ENCODE peak calls at places on chromosomes 5 and 9, in five cellular contexts. Q, M, Z, N and L are unnamed samples.

GRCh38 chr9:21326526-21327139 is 8.6 kb downstream of the KLHL9 start:
- DNase-seq in Z (peak), M (no peak), N (no peak), Q (no peak), L (no peak)

GRCh38 chr5:171152382-171152781 is 156.7 kb upstream of the TLX3 start:
- DNase-seq in Q (no peak), N (no peak), Z (no peak), M (no peak), L (no peak)

GRCh38 chr5:142929602-142930001 is 159.4 kb downstream of the ARHGAP26 start:
- DNase-seq in Q (no peak), M (peak), N (no peak), Z (no peak), L (no peak)

GRCh38 chr9:38018964-38019602 is 49.9 kb downstream of the SHB start:
- DNase-seq in Z (no peak), Q (no peak), N (peak), M (no peak), L (no peak)

GRCh38 chr5:54766748-54767147 is 218.6 kb downstream of the ESM1 start:
- DNase-seq in M (no peak), Q (no peak), Z (no peak), N (no peak), L (no peak)

GRCh38 chr9:110936719-110937452 is 101.4 kb downstream of the LPAR1 start:
- DNase-seq in Q (no peak), Z (no peak), M (no peak), N (no peak), L (no peak)

GRCh38 chr9:109278848-109279247 is 42.0 kb downstream of the EPB41L4B start:
- DNase-seq in M (no peak), Z (no peak), N (no peak), Q (no peak), L (no peak)

GRCh38 chr5:106959447-106959846 is 711.3 kb downstream of the EFNA5 start:
- DNase-seq in M (no peak), Q (no peak), N (no peak), Z (no peak), L (no peak)

GRCh38 chr9:129145841-129146292 is 32.2 kb downstream of the IER5L start:
- DNase-seq in N (peak), Z (peak), M (no peak), Q (peak), L (no peak)

GRCh38 chr9:4269872-4270271 is 30.0 kb downstream of the GLIS3 start:
- DNase-seq in Z (no peak), M (no peak), Q (no peak), N (no peak), L (no peak)
- TF ChIP-seq CTCF in Z (no peak), M (no peak), Q (no peak), N (no peak), L (no peak)

DNA sequence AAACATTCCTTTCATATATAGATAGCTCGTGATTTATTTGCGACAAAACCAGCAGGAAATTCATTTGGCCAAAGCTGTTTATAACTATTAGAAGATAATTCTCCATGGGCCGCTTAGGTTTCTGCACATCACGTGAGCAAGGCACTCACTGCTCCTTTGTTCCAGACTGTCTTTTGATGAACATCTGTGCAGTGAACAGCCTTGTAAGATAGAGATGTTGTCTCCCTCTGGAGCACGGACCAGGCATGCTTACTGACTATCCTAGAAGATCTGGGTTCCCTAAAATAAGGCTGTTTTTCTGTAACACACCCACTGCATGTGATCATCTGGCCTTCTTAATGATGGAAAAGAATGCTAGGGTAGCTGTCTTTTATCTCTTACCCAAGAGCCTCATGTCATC is 30.9 kb downstream of the YIPF5 start:
- DNase-seq in Q (no peak), M (no peak), Z (no peak), N (no peak), L (no peak)
- TF ChIP-seq CTCF in Q (no peak), M (no peak), Z (no peak), N (no peak), L (no peak)

GRCh38 chr9:119289740-119290139 is 79.5 kb downstream of the BRINP1 start:
- DNase-seq in M (peak), Z (peak), N (no peak), Q (peak), L (peak)
- TF ChIP-seq CTCF in M (peak), Z (peak), N (peak), Q (peak), L (peak)

GRCh38 chr9:122380293-122380692 is 9.5 kb downstream of the PTGS1 start:
- DNase-seq in Z (no peak), N (no peak), M (no peak), Q (no peak), L (no peak)

GRCh38 chr9:122381206-122381950 is 10.6 kb downstream of the PTGS1 start:
- DNase-seq in M (no peak), Z (no peak), Q (no peak), N (peak), L (no peak)

GRCh38 chr9:122378236-122378635 is 7.4 kb downstream of the PTGS1 start:
- DNase-seq in Z (no peak), M (no peak), Q (no peak), N (peak), L (no peak)

GRCh38 chr9:122377241-122378164 is 6.7 kb downstream of the PTGS1 start:
- DNase-seq in M (no peak), Q (no peak), N (peak), Z (no peak), L (no peak)

DNA sequence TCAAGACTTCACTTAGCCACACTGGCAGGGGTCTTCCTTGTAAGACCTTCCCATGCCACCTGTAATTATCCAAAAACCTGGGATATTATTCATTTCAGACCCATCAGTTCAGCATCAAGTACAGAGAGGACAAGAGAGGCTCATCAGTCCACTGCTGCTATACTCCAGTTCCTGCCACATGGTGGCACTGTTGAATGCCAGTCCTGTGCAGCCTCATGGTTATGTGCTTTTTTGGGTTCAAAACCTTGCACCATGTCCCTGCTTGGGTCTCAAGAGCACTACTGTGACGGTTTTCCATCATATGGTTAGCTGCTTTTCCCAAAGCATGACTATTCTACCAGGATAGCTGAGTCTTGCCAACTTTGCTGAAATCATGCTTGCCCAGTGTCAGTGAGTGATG is 8.5 kb downstream of the PTGS1 start:
- DNase-seq in M (no peak), N (no peak), Q (no peak), Z (no peak), L (no peak)
- TF ChIP-seq CTCF in M (no peak), N (peak), Q (peak), Z (peak), L (peak)

GRCh38 chr5:95959051-95959963 is 2.3 kb downstream of the ELL2 start:
- DNase-seq in Z (peak), N (no peak), Q (peak), M (no peak), L (no peak)
- TF ChIP-seq CTCF in Z (no peak), N (no peak), Q (no peak), M (no peak), L (peak)

DNA sequence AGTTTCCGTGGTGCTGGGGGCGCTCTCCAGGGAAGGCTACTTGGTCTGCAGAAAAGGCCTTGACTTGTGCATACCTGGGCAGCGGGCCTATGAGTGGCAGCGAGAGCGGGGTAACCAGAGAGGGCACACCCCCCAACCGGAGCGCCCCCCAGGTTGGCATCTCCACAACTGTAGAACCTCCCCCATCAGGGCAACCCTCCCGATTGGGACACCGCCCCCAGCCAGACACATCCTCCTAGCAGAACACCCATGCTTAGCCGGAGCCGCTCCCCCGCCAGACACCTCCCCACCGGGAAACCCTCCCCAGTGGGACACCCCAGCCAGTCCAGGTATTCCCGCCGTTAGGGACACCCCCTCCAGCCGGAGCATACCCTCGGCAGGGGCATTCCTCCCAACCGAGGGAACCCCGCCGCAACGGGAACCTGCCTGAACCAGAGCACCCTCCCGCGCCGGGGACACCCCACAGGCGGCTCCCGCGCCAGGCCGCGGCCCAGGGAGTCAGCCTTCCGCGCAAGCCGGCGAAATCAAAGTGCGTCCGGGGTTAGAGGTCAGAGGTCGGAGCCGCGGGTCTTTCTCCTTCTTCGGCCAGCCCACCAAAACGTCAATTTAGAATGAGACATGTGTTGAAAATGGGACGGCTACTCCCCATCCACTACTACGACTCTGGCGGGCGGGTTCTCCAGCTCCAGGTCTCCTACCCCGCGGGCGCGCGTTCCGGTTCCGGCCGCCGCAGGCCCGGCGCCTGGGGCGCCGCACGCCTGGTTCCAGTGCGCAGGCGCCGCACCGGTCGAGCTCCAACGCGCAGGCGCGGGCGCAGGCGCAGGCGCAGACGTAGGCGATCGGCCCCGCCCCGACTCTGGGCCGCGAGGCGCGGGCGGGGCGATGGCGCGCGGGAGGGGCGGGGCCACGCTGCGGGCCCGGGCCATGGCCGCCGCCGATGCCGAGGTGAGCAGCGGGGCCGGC is at the start of gene EHMT1:
- DNase-seq in N (peak), Q (peak), M (peak), Z (peak), L (peak)
- TF ChIP-seq CTCF in N (no peak), Q (no peak), M (no peak), Z (no peak), L (no peak)

GRCh38 chr5:61933787-61934626 is 372.0 kb upstream of the KIF2A start:
- DNase-seq in M (no peak), N (no peak), Z (peak), Q (peak), L (peak)
- TF ChIP-seq CTCF in M (peak), N (peak), Z (peak), Q (peak), L (peak)

GRCh38 chr5:65760504-65761275 is 38.7 kb downstream of the NLN start:
- DNase-seq in M (no peak), Z (no peak), Q (peak), N (no peak), L (no peak)
- TF ChIP-seq CTCF in M (no peak), Z (no peak), Q (no peak), N (no peak), L (no peak)

GRCh38 chr5:2750026-2750757 is 1.3 kb downstream of the IRX2 start:
- DNase-seq in Q (no peak), Z (peak), M (no peak), N (no peak), L (no peak)
- TF ChIP-seq CTCF in Q (no peak), Z (no peak), M (no peak), N (no peak), L (no peak)

GRCh38 chr5:120813551-120813950 is 349.5 kb downstream of the PRR16 start:
- DNase-seq in N (no peak), Q (no peak), M (no peak), Z (no peak), L (no peak)

GRCh38 chr5:120818128-120818527 is 354.0 kb downstream of the PRR16 start:
- DNase-seq in N (no peak), Z (no peak), Q (no peak), M (no peak), L (no peak)

GRCh38 chr5:120817044-120817985 is 353.2 kb downstream of the PRR16 start:
- DNase-seq in M (no peak), Z (no peak), Q (no peak), N (no peak), L (no peak)
- TF ChIP-seq CTCF in M (no peak), Z (peak), Q (peak), N (no peak), L (peak)